ENCODE peak calls at places on chromosomes 11 and 22, in ten cellular contexts. F, N, P, X, U, D, K, S, M and E are unnamed samples.

GRCh38 chr22:42461511-42461910 is 29.3 kb upstream of the NFAM1 start:
- DNase-seq in F (no peak), N (no peak), P (no peak), X (no peak), U (no peak), D (no peak), K (no peak), S (peak; percentile 69), M (no peak), E (no peak)

GRCh38 chr11:96827164-96827563 is 437.4 kb downstream of the JRKL start:
- DNase-seq in F (peak; percentile 72), N (no peak), P (peak; percentile 12), X (no peak), U (no peak), D (peak; percentile 6), K (no peak), S (peak; percentile 37), M (no peak), E (no peak)

GRCh38 chr11:87405843-87406242 is 368.1 kb downstream of the TMEM135 start:
- DNase-seq in F (no peak), N (no peak), P (no peak), X (no peak), U (no peak), D (no peak), K (no peak), S (no peak), M (no peak), E (no peak)

GRCh38 chr22:41915035-41915782 is at the start of gene SHISA8:
- DNase-seq in F (peak; percentile 64), N (peak; percentile 46), P (no peak), X (peak; percentile 58), U (no peak), D (peak; percentile 12), K (peak; percentile 41), S (peak; percentile 83), M (peak; percentile 91), E (peak; percentile 56)

GRCh38 chr11:65711785-65712632 is at the start of gene KAT5:
- DNase-seq in F (peak; percentile 99), N (peak; percentile 99), P (peak; percentile 98), X (peak; percentile 99), U (peak; percentile 90), D (peak; percentile 95), K (peak; percentile 98), S (peak; percentile 100), M (peak; percentile 99), E (peak; percentile 99)

GRCh38 chr11:75267171-75267970 is 26.8 kb downstream of the TPBGL start:
- DNase-seq in F (no peak), N (no peak), P (no peak), X (no peak), U (no peak), D (no peak), K (no peak), S (peak; percentile 63), M (peak; percentile 74), E (no peak)

GRCh38 chr11:66264893-66265292 is 3.5 kb upstream of the RAB1B start:
- DNase-seq in F (no peak), N (no peak), P (no peak), X (no peak), U (no peak), D (no peak), K (peak; percentile 20), S (peak; percentile 90), M (peak; percentile 80), E (peak; percentile 51)

GRCh38 chr11:60165946-60166345 is 16.9 kb downstream of the MS4A6A start:
- DNase-seq in F (no peak), N (no peak), P (no peak), X (no peak), U (no peak), D (no peak), K (no peak), S (no peak), M (no peak), E (peak; percentile 62)

GRCh38 chr11:95085117-95085825 is 4.4 kb upstream of the ENDOD1 start:
- DNase-seq in F (no peak), N (no peak), P (no peak), X (no peak), U (no peak), D (no peak), K (no peak), S (no peak), M (no peak), E (no peak)

GRCh38 chr11:62267050-62267449 is 2.9 kb upstream of the SCGB2A2 start:
- DNase-seq in F (no peak), N (no peak), P (no peak), X (no peak), U (no peak), D (no peak), K (no peak), S (no peak), M (no peak), E (no peak)

GRCh38 chr11:108975641-108976071 is 310.8 kb downstream of the DDX10 start:
- DNase-seq in F (no peak), N (peak; percentile 27), P (no peak), X (no peak), U (no peak), D (no peak), K (no peak), S (no peak), M (no peak), E (no peak)

GRCh38 chr11:120389693-120390584 is 53.7 kb downstream of the ARHGEF12 start:
- DNase-seq in F (no peak), N (no peak), P (no peak), X (no peak), U (no peak), D (no peak), K (no peak), S (no peak), M (no peak), E (peak; percentile 82)

GRCh38 chr11:75981546-75981945 is 166.5 kb downstream of the UVRAG start:
- DNase-seq in F (no peak), N (no peak), P (no peak), X (no peak), U (no peak), D (no peak), K (no peak), S (no peak), M (no peak), E (peak; percentile 19)

GRCh38 chr22:39489094-39490068 is 12.7 kb upstream of the MIEF1 start:
- DNase-seq in F (no peak), N (no peak), P (no peak), X (no peak), U (no peak), D (no peak), K (no peak), S (no peak), M (no peak), E (no peak)
- H3K4me3 ChIP-seq in F (no peak overlapping the region), N (no peak overlapping the region), P (no peak overlapping the region), X (no peak overlapping the region), U (no peak overlapping the region), D (no peak overlapping the region), K (no peak overlapping the region), S (no peak overlapping the region), M (no peak overlapping the region), E (no peak overlapping the region)

GRCh38 chr11:90493379-90493778 is 270.5 kb upstream of the CHORDC1 start:
- DNase-seq in F (no peak), N (no peak), P (no peak), X (no peak), U (no peak), D (no peak), K (no peak), S (peak; percentile 44), M (no peak), E (no peak)
- TF ChIP-seq CTCF in F (no peak), N (no peak), P (no peak), X (no peak), U (no peak), D (no peak), K (no peak), S (peak; percentile 59), M (no peak), E (no peak)

DNA sequence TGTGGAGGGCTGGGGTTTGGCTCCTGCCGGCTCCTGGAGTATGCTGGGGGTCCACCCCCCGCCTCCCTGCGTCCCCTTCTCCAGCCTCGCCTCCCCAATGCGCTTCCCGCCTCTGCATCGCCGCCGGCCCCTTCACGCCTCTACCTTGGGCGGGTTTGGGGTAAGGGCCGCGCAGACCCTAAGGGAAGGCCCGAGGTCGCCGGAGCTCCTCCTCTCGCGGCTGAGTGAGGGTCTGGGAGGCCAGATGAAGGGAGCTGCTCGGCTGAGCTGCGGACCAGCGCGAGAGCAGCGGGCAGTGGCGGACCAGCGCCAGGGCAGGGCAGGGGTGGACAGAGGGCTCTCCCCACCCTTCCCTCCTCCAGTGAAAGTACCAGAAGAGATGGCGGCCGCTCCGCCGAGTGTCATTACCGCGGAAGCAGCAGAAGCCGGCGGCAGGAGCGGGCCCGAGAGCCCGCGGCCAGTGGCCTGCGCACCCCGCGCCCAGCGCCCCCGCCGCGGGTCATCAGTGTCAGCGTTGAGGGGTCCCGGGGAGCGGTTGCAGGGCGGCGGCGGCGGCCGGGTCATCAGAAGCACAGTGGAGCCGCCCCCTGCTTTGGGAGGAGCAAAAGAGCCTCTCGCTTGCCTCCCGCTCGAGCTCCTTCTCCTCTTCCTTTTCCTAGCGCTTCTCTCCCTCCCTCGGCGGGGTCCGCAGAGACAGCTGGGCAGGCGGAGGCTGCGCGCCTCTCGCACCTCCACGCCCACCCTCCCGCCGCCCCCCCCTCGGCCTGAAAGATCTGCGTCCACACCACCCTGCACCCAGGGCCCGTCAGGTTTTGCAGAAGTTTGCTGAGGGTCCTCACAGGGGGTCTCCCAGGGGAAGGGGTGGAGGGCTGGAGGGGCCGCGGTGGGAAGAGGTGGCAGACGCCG is 255.7 kb upstream of the CADM1 start:
- DNase-seq in F (peak; percentile 16), N (peak; percentile 27), P (peak; percentile 23), X (no peak), U (no peak), D (peak; percentile 10), K (peak; percentile 21), S (peak; percentile 80), M (no peak), E (no peak)
- H3K4me3 ChIP-seq in F (peak overlapping the region; percentile 46), N (peak overlapping the region; percentile 58), P (peak overlapping the region; percentile 78), X (peak overlapping the region; percentile 56), U (peak overlapping the region; percentile 53), D (peak overlapping the region; percentile 60), K (peak overlapping the region; percentile 53), S (peak overlapping the region; percentile 71), M (peak overlapping the region; percentile 45), E (no peak overlapping the region)

GRCh38 chr11:293293-293851 is 4.4 kb downstream of the PGGHG start:
- DNase-seq in F (no peak), N (no peak), P (no peak), X (no peak), U (no peak), D (no peak), K (no peak), S (peak; percentile 26), M (peak; percentile 72), E (no peak)
- TF ChIP-seq CTCF in F (no peak), N (no peak), P (no peak), X (no peak), U (no peak), D (no peak), K (no peak), S (no peak), M (no peak), E (no peak)